ENCODE peak calls at places on chromosome 5, in seven cellular contexts. L is colonic mucosa, I is fibroblast of lung, D is foreskin keratinocyte, J is Panc1, V is cardiac muscle cell, W is ovary. A is an unnamed sample.

GRCh38 chr5:41102341-41102740 is 31.2 kb upstream of the MROH2B start:
- DNase-seq in J (no peak), V (no peak), L (no peak), D (no peak), I (no peak), W (no peak), A (no peak)

GRCh38 chr5:932151-932627 is 39.5 kb downstream of the TRIP13 start:
- DNase-seq in D (no peak), W (no peak), L (no peak), V (no peak), I (no peak), J (no peak), A (no peak)

GRCh38 chr5:5560016-5560415 is 137.5 kb downstream of the ICE1 start:
- DNase-seq in I (no peak), W (no peak), L (no peak), D (no peak), J (no peak), V (no peak), A (no peak)

GRCh38 chr5:141729387-141730006 is 47.5 kb upstream of the ARAP3 start:
- DNase-seq in W (no peak), I (no peak), J (no peak), V (no peak), D (no peak), L (no peak), A (no peak)

GRCh38 chr5:115398726-115399125 is 102.3 kb upstream of the CCDC112 start:
- DNase-seq in I (peak; percentile 93), L (no peak), W (no peak), V (peak; percentile 91), J (no peak), D (peak; percentile 66), A (no peak)

GRCh38 chr5:83385812-83386211 is 85.7 kb upstream of the VCAN start:
- DNase-seq in L (no peak), V (no peak), J (no peak), I (no peak), D (no peak), W (no peak), A (no peak)

GRCh38 chr5:168947212-168947868 is 353.6 kb downstream of the SLIT3 start:
- DNase-seq in J (peak; percentile 20), D (no peak), W (no peak), V (peak; percentile 55), L (peak; percentile 50), I (peak; percentile 43), A (peak; percentile 44)

GRCh38 chr5:120503311-120503710 is 39.2 kb downstream of the PRR16 start:
- DNase-seq in L (no peak), J (no peak), I (no peak), D (no peak), V (no peak), W (no peak), A (no peak)

GRCh38 chr5:175494271-175495183 is 16.2 kb downstream of the SFXN1 start:
- DNase-seq in W (no peak), J (no peak), I (no peak), D (peak; percentile 86), L (no peak), V (no peak), A (no peak)

GRCh38 chr5:67842806-67843205 is 372.8 kb upstream of the PIK3R1 start:
- DNase-seq in J (no peak), I (peak; percentile 33), L (no peak), D (peak; percentile 59), W (no peak), V (peak; percentile 56), A (no peak)

GRCh38 chr5:142816577-142816976 is 46.4 kb downstream of the ARHGAP26 start:
- DNase-seq in W (no peak), I (peak; percentile 30), D (no peak), L (no peak), V (peak; percentile 71), J (no peak), A (no peak)

GRCh38 chr5:59503223-59503622 is 390.3 kb downstream of the PDE4D start:
- DNase-seq in J (no peak), V (no peak), W (no peak), I (no peak), L (no peak), D (no peak), A (peak; percentile 36)

GRCh38 chr5:72244862-72245371 is 75.1 kb downstream of the MRPS27 start:
- DNase-seq in J (no peak), V (peak; percentile 68), W (no peak), L (no peak), I (peak; percentile 66), D (no peak), A (peak; percentile 19)

GRCh38 chr5:171474106-171474878 is 54.8 kb downstream of the FGF18 start:
- DNase-seq in J (no peak), V (no peak), I (peak; percentile 88), D (no peak), W (no peak), L (no peak), A (no peak)

DNA sequence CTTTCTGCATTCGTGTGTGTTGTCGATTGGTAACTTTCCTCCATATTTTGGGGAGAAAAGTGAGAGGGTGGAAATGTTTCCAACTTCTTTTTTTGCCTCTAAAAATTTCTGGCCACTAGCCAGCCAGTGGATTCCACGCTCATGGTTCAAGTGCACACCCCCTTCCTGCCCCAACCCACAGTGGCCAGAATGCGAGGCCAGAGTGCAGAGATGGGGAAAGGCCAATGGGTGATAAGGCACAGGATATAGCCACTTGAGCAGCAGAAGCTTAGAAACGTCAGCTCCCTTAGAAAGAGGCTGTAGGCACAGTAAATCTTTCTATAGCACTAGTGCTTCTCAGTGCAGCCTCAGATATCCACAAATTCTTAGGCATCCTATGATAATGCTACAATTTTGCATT is 75.8 kb upstream of the ADRB2 start:
- DNase-seq in I (no peak), V (no peak), W (no peak), D (no peak), J (no peak), L (no peak), A (no peak)
- TF ChIP-seq CTCF in I (no peak), V (no peak), W (no peak), D (no peak), J (no peak), L (no peak), A (no peak)

DNA sequence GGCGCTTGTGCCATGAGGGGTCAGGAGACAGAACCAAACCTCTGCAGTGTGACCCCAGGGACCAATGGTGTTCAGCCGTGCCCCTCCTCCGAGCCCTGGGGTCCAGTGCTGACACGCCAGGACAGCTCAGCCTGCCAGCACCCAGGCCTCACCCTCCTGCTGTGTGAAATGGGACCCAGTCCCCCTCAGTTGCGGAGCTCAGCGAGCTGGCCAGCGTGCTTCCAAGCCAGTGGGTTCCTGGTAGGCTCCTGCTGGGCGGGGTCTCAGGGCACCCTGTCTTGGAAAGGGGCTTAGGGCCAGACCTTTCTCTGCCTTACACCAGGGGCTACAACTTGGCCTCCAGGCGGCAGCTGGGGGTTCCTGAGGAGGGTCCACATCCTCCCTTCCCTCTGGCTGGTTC is 4.4 kb downstream of the RNF44 start:
- DNase-seq in L (no peak), I (no peak), J (no peak), D (no peak), W (peak; percentile 25), V (no peak), A (no peak)
- H3K4me1 ChIP-seq in L (peaks cover 22% of the 10 kb centered on the region), I (peaks cover 18% of the 10 kb centered on the region), J (peaks cover 45% of the 10 kb centered on the region), D (peaks cover 18% of the 10 kb centered on the region), W (peaks cover 16% of the 10 kb centered on the region), V (peaks cover 23% of the 10 kb centered on the region), A (peaks cover 40% of the 10 kb centered on the region)

DNA sequence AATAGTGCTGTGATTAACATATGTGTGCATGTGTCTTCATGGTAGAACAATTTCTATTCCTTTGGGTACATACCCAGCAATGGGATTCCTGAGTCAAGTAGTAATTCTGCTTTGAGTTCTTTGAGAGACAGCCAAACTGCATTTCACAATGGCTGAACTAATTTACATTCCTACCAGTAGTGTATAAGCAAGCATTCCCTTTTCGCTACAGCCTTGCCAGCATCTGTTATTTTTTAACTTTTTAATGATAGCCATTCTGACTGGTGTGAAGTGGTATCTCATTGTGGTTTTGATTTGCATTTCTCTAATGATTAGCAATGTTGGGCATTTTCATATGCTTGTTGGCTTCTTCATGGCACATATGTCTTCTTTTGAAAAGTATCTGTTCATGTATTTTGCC is 308.5 kb downstream of the ARRDC3 start:
- DNase-seq in W (no peak), V (peak; percentile 88), J (no peak), D (no peak), I (peak; percentile 93), L (no peak), A (peak; percentile 12)
- TF ChIP-seq CTCF in W (no peak), V (peak; percentile 22), J (no peak), D (peak; percentile 18), I (peak; percentile 39), L (peak; percentile 18), A (no peak)

DNA sequence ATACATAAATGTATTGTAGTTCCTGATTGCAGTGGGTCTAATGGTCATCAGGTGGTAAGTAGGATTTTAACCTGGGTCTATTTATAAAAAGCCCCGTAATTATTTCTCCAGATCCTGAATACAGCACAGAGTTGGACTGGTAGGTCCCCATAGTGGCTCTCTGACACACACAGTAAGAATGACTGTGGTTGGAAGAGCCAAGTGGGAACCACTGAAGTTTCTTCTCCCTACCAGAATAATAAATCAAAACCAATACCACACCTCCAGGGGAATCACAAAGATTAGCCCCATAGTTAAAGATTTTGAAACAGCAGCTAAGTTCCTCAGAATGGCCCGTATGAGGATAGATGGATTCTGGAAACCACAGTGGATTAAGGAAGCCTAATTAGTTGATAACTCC is 68.4 kb upstream of the ZFR start:
- DNase-seq in W (no peak), I (no peak), V (no peak), D (no peak), J (no peak), L (no peak), A (no peak)
- H3K4me1 ChIP-seq in W (no peaks in the 10 kb centered on the region), I (peaks cover 6% of the 10 kb centered on the region), V (no peaks in the 10 kb centered on the region), D (peaks cover 5% of the 10 kb centered on the region), J (no peaks in the 10 kb centered on the region), L (no peaks in the 10 kb centered on the region), A (no peaks in the 10 kb centered on the region)

A was measured in A549.